ENCODE peak calls at places on chromosomes 4 and X, in ten cellular contexts. U, G, J, N, Q, P, B, H, O and A are unnamed samples.

GRCh38 chr4:88599298-88599697 is 7.0 kb downstream of the HERC3 start:
- DNase-seq in G (no peak), H (no peak), B (no peak), P (no peak), J (no peak), Q (no peak), N (no peak), U (no peak), O (no peak), A (no peak)

GRCh38 chr4:88040707-88041106 is 33.3 kb downstream of the PKD2 start:
- DNase-seq in J (no peak), P (no peak), Q (no peak), N (no peak), B (no peak), O (no peak), U (no peak), H (no peak), G (no peak), A (no peak)

GRCh38 chr4:183783933-183784622 is 121.0 kb upstream of the STOX2 start:
- DNase-seq in U (no peak), J (no peak), H (no peak), P (no peak), B (peak; percentile 59), G (no peak), O (no peak), N (no peak), Q (no peak), A (no peak)

GRCh38 chr4:37757121-37757520 is 69.4 kb upstream of the PGM2 start:
- DNase-seq in G (no peak), Q (no peak), N (no peak), P (no peak), J (no peak), B (no peak), O (no peak), U (no peak), H (no peak), A (no peak)

GRCh38 chr4:114780205-114780604 is 181.6 kb downstream of the UGT8 start:
- DNase-seq in N (peak; percentile 8), J (no peak), P (no peak), B (peak; percentile 4), U (no peak), H (no peak), G (no peak), Q (peak; percentile 7), O (no peak), A (no peak)

GRCh38 chr4:183146478-183146877 is 47.4 kb downstream of the WWC2 start:
- DNase-seq in N (no peak), H (no peak), J (no peak), P (no peak), U (no peak), B (no peak), O (no peak), G (no peak), Q (no peak), A (no peak)

GRCh38 chrX:80578518-80579105 is 158.4 kb downstream of the TENT5D start:
- DNase-seq in B (peak; percentile 33), P (peak; percentile 40), G (no peak), J (peak; percentile 13), U (no peak), O (peak; percentile 1), H (no peak), Q (peak; percentile 1), N (peak; percentile 1), A (no peak)

GRCh38 chr4:7214359-7214758 is 22.0 kb downstream of the SORCS2 start:
- DNase-seq in H (no peak), P (no peak), U (no peak), B (no peak), N (no peak), O (no peak), J (no peak), G (no peak), Q (no peak), A (no peak)

GRCh38 chr4:155629183-155629825 is 37.3 kb upstream of the GUCY1A1 start:
- DNase-seq in Q (no peak), G (no peak), N (peak; percentile 40), H (no peak), O (no peak), B (no peak), P (no peak), U (no peak), J (no peak), A (no peak)

GRCh38 chr4:143356493-143356892 is 19.8 kb downstream of the GAB1 start:
- DNase-seq in O (no peak), H (no peak), Q (no peak), B (no peak), J (no peak), N (no peak), P (no peak), G (no peak), U (no peak), A (no peak)

GRCh38 chr4:52552778-52553177 is 106.3 kb downstream of the USP46 start:
- DNase-seq in N (no peak), J (no peak), B (no peak), P (no peak), U (no peak), O (no peak), Q (no peak), H (no peak), G (no peak), A (no peak)

GRCh38 chrX:120020305-120020704 is 57.2 kb downstream of the RHOXF2B start:
- DNase-seq in H (no peak), Q (no peak), B (no peak), N (no peak), G (no peak), U (no peak), P (no peak), O (no peak), J (no peak), A (no peak)

GRCh38 chr4:24794111-24794860 is 1.1 kb upstream of the SOD3 start:
- DNase-seq in O (no peak), G (no peak), N (no peak), P (no peak), H (peak; percentile 63), U (no peak), Q (no peak), B (no peak), J (no peak), A (no peak)

GRCh38 chr4:128846063-128846462 is 36.6 kb downstream of the JADE1 start:
- DNase-seq in J (no peak), H (no peak), U (no peak), B (no peak), O (peak; percentile 62), G (no peak), Q (no peak), P (no peak), N (no peak), A (no peak)

GRCh38 chrX:103904301-103904700 is 58.1 kb upstream of the TMSB15B start:
- DNase-seq in H (no peak), U (no peak), P (no peak), O (no peak), J (no peak), N (no peak), B (no peak), Q (no peak), G (no peak), A (no peak)

GRCh38 chrX:108736509-108737479 is at the start of gene IRS4:
- DNase-seq in Q (peak; percentile 29), N (no peak), P (peak; percentile 7), J (no peak), B (peak; percentile 92), U (no peak), H (no peak), G (no peak), O (peak; percentile 39), A (no peak)

GRCh38 chr4:1050486-1051213 is 39.2 kb downstream of the FGFRL1 start:
- DNase-seq in N (no peak), J (no peak), G (no peak), B (peak; percentile 90), Q (no peak), H (no peak), O (no peak), U (no peak), P (no peak), A (no peak)

GRCh38 chrX:25344191-25344936 is 328.6 kb upstream of the ARX start:
- DNase-seq in O (peak; percentile 22), P (no peak), H (no peak), N (peak; percentile 24), B (no peak), U (no peak), G (no peak), J (no peak), Q (no peak), A (no peak)

GRCh38 chrX:22575161-22575845 is 302.6 kb downstream of the CBLL2 start:
- DNase-seq in J (no peak), G (no peak), P (no peak), H (no peak), U (no peak), Q (no peak), B (no peak), N (no peak), O (no peak), A (no peak)

GRCh38 chrX:53882331-53882730 is 161.9 kb downstream of the PHF8 start:
- DNase-seq in G (no peak), N (peak; percentile 79), Q (no peak), P (no peak), O (no peak), B (no peak), J (no peak), H (no peak), U (no peak), A (no peak)

GRCh38 chr4:139955600-139955999 is 198.4 kb downstream of the MAML3 start:
- DNase-seq in O (no peak), N (no peak), H (no peak), Q (no peak), U (no peak), B (peak; percentile 17), G (no peak), J (no peak), P (no peak), A (no peak)

GRCh38 chrX:38672646-38673045 is 111.3 kb downstream of the TSPAN7 start:
- DNase-seq in U (no peak), Q (no peak), H (no peak), N (no peak), G (no peak), O (no peak), J (no peak), B (no peak), P (no peak), A (no peak)

GRCh38 chrX:71667328-71668247 is at the start of gene LOC101059915:
- DNase-seq in O (peak; percentile 20), U (no peak), G (no peak), Q (no peak), P (no peak), J (no peak), B (peak; percentile 32), N (no peak), H (no peak), A (no peak)